ENCODE peak calls at places on chromosomes 2 and 18, in eight cellular contexts. One of them, this sample, is unnamed.

GRCh38 chr2:7742301-7742700 is 825.1 kb downstream of the RNF144A start:
- DNase-seq in fibroblast of mammary gland: no peak
- DNase-seq in A549: no peak
- DNase-seq in choroid plexus epithelial cell: no peak
- DNase-seq in AG10803: no peak
- DNase-seq in CD8-positive, alpha-beta T cell: no peak
- DNase-seq in ovary: no peak
- DNase-seq in Peyer's patch: no peak
- DNase-seq in this sample: no peak

GRCh38 chr2:184835081-184835728 is 236.9 kb downstream of the ZNF804A start:
- DNase-seq in fibroblast of mammary gland: no peak
- DNase-seq in A549: no peak
- DNase-seq in choroid plexus epithelial cell: peak; percentile 19
- DNase-seq in AG10803: no peak
- DNase-seq in CD8-positive, alpha-beta T cell: peak; percentile 11
- DNase-seq in ovary: no peak
- DNase-seq in Peyer's patch: peak; percentile 41
- DNase-seq in this sample: no peak

GRCh38 chr2:163319006-163319405 is 416.8 kb downstream of the FIGN start:
- DNase-seq in fibroblast of mammary gland: peak; percentile 82
- DNase-seq in A549: no peak
- DNase-seq in choroid plexus epithelial cell: peak; percentile 88
- DNase-seq in AG10803: peak; percentile 2
- DNase-seq in CD8-positive, alpha-beta T cell: no peak
- DNase-seq in ovary: no peak
- DNase-seq in Peyer's patch: no peak
- DNase-seq in this sample: no peak

GRCh38 chr2:120344214-120344990 is 1.5 kb upstream of the INHBB start:
- DNase-seq in fibroblast of mammary gland: no peak
- DNase-seq in A549: peak; percentile 75
- DNase-seq in choroid plexus epithelial cell: no peak
- DNase-seq in AG10803: peak; percentile 28
- DNase-seq in CD8-positive, alpha-beta T cell: no peak
- DNase-seq in ovary: no peak
- DNase-seq in Peyer's patch: no peak
- DNase-seq in this sample: no peak

GRCh38 chr18:26867471-26867870 is 2.0 kb upstream of the AQP4 start:
- DNase-seq in fibroblast of mammary gland: no peak
- DNase-seq in A549: no peak
- DNase-seq in choroid plexus epithelial cell: no peak
- DNase-seq in AG10803: no peak
- DNase-seq in CD8-positive, alpha-beta T cell: no peak
- DNase-seq in ovary: no peak
- DNase-seq in Peyer's patch: no peak
- DNase-seq in this sample: no peak

GRCh38 chr2:17136231-17136630 is 382.0 kb downstream of the RAD51AP2 start:
- DNase-seq in fibroblast of mammary gland: no peak
- DNase-seq in A549: no peak
- DNase-seq in choroid plexus epithelial cell: no peak
- DNase-seq in AG10803: no peak
- DNase-seq in CD8-positive, alpha-beta T cell: no peak
- DNase-seq in ovary: no peak
- DNase-seq in Peyer's patch: no peak
- DNase-seq in this sample: no peak

GRCh38 chr2:25401307-25402021 is 59.7 kb upstream of the DNMT3A start:
- DNase-seq in fibroblast of mammary gland: no peak
- DNase-seq in A549: no peak
- DNase-seq in choroid plexus epithelial cell: no peak
- DNase-seq in AG10803: no peak
- DNase-seq in CD8-positive, alpha-beta T cell: no peak
- DNase-seq in ovary: no peak
- DNase-seq in Peyer's patch: no peak
- DNase-seq in this sample: no peak

GRCh38 chr2:223104336-223104735 is 52.3 kb downstream of the KCNE4 start:
- DNase-seq in fibroblast of mammary gland: no peak
- DNase-seq in A549: no peak
- DNase-seq in choroid plexus epithelial cell: no peak
- DNase-seq in AG10803: no peak
- DNase-seq in CD8-positive, alpha-beta T cell: no peak
- DNase-seq in ovary: no peak
- DNase-seq in Peyer's patch: no peak
- DNase-seq in this sample: no peak

GRCh38 chr2:26336719-26337118 is 9.2 kb upstream of the SELENOI start:
- DNase-seq in fibroblast of mammary gland: no peak
- DNase-seq in A549: no peak
- DNase-seq in choroid plexus epithelial cell: no peak
- DNase-seq in AG10803: no peak
- DNase-seq in CD8-positive, alpha-beta T cell: no peak
- DNase-seq in ovary: no peak
- DNase-seq in Peyer's patch: no peak
- DNase-seq in this sample: no peak

GRCh38 chr2:217433522-217433921 is 569.3 kb downstream of the TNS1 start:
- DNase-seq in fibroblast of mammary gland: no peak
- DNase-seq in A549: no peak
- DNase-seq in choroid plexus epithelial cell: peak; percentile 50
- DNase-seq in AG10803: no peak
- DNase-seq in CD8-positive, alpha-beta T cell: no peak
- DNase-seq in ovary: peak; percentile 62
- DNase-seq in Peyer's patch: no peak
- DNase-seq in this sample: no peak

GRCh38 chr2:174959787-174960186 is 45.4 kb downstream of the CHN1 start:
- DNase-seq in fibroblast of mammary gland: peak; percentile 27
- DNase-seq in A549: no peak
- DNase-seq in choroid plexus epithelial cell: no peak
- DNase-seq in AG10803: peak; percentile 23
- DNase-seq in CD8-positive, alpha-beta T cell: no peak
- DNase-seq in ovary: peak; percentile 13
- DNase-seq in Peyer's patch: no peak
- DNase-seq in this sample: no peak

GRCh38 chr2:70367722-70368323 is 66.0 kb upstream of the FAM136A start:
- DNase-seq in fibroblast of mammary gland: peak; percentile 45
- DNase-seq in A549: peak; percentile 53
- DNase-seq in choroid plexus epithelial cell: peak; percentile 5
- DNase-seq in AG10803: peak; percentile 41
- DNase-seq in CD8-positive, alpha-beta T cell: no peak
- DNase-seq in ovary: no peak
- DNase-seq in Peyer's patch: peak; percentile 65
- DNase-seq in this sample: no peak

GRCh38 chr18:39854291-39854690 is 2100.7 kb upstream of the PIK3C3 start:
- DNase-seq in fibroblast of mammary gland: no peak
- DNase-seq in A549: no peak
- DNase-seq in choroid plexus epithelial cell: no peak
- DNase-seq in AG10803: no peak
- DNase-seq in CD8-positive, alpha-beta T cell: no peak
- DNase-seq in ovary: no peak
- DNase-seq in Peyer's patch: no peak
- DNase-seq in this sample: no peak

GRCh38 chr2:133641497-133641896 is 73.2 kb upstream of the NCKAP5 start:
- DNase-seq in fibroblast of mammary gland: no peak
- DNase-seq in A549: peak; percentile 32
- DNase-seq in choroid plexus epithelial cell: peak; percentile 46
- DNase-seq in AG10803: no peak
- DNase-seq in CD8-positive, alpha-beta T cell: no peak
- DNase-seq in ovary: no peak
- DNase-seq in Peyer's patch: no peak
- DNase-seq in this sample: no peak

GRCh38 chr2:237291138-237291792 is 122.7 kb downstream of the COL6A3 start:
- DNase-seq in fibroblast of mammary gland: peak; percentile 99
- DNase-seq in A549: peak; percentile 95
- DNase-seq in choroid plexus epithelial cell: peak; percentile 100
- DNase-seq in AG10803: peak; percentile 98
- DNase-seq in CD8-positive, alpha-beta T cell: no peak
- DNase-seq in ovary: peak; percentile 97
- DNase-seq in Peyer's patch: peak; percentile 77
- DNase-seq in this sample: peak; percentile 28

GRCh38 chr2:152716805-152717241 is 438 bp downstream of the PRPF40A start:
- DNase-seq in fibroblast of mammary gland: peak; percentile 18
- DNase-seq in A549: peak; percentile 63
- DNase-seq in choroid plexus epithelial cell: peak; percentile 30
- DNase-seq in AG10803: peak; percentile 6
- DNase-seq in CD8-positive, alpha-beta T cell: peak; percentile 53
- DNase-seq in ovary: no peak
- DNase-seq in Peyer's patch: no peak
- DNase-seq in this sample: no peak

GRCh38 chr2:105764059-105764458 is 19.3 kb downstream of the NCK2 start:
- DNase-seq in fibroblast of mammary gland: no peak
- DNase-seq in A549: no peak
- DNase-seq in choroid plexus epithelial cell: no peak
- DNase-seq in AG10803: no peak
- DNase-seq in CD8-positive, alpha-beta T cell: no peak
- DNase-seq in ovary: no peak
- DNase-seq in Peyer's patch: no peak
- DNase-seq in this sample: no peak

GRCh38 chr2:220575963-220576362 is 948.5 kb downstream of the SLC4A3 start:
- DNase-seq in fibroblast of mammary gland: peak; percentile 8
- DNase-seq in A549: no peak
- DNase-seq in choroid plexus epithelial cell: no peak
- DNase-seq in AG10803: no peak
- DNase-seq in CD8-positive, alpha-beta T cell: no peak
- DNase-seq in ovary: no peak
- DNase-seq in Peyer's patch: no peak
- DNase-seq in this sample: no peak

GRCh38 chr2:219175928-219176817 is 552 bp downstream of the CNPPD1 start:
- DNase-seq in fibroblast of mammary gland: peak; percentile 22
- DNase-seq in A549: peak; percentile 34
- DNase-seq in choroid plexus epithelial cell: peak; percentile 50
- DNase-seq in AG10803: peak; percentile 41
- DNase-seq in CD8-positive, alpha-beta T cell: peak; percentile 37
- DNase-seq in ovary: no peak
- DNase-seq in Peyer's patch: peak; percentile 73
- DNase-seq in this sample: no peak

GRCh38 chr2:26173596-26174482 is 951 bp downstream of the GAREM2 start:
- DNase-seq in fibroblast of mammary gland: no peak
- DNase-seq in A549: no peak
- DNase-seq in choroid plexus epithelial cell: no peak
- DNase-seq in AG10803: no peak
- DNase-seq in CD8-positive, alpha-beta T cell: no peak
- DNase-seq in ovary: no peak
- DNase-seq in Peyer's patch: no peak
- DNase-seq in this sample: no peak

GRCh38 chr2:70964596-70965386 is 13.6 kb upstream of the ANKRD53 start:
- DNase-seq in fibroblast of mammary gland: peak; percentile 61
- DNase-seq in A549: peak; percentile 77
- DNase-seq in choroid plexus epithelial cell: peak; percentile 70
- DNase-seq in AG10803: peak; percentile 56
- DNase-seq in CD8-positive, alpha-beta T cell: peak; percentile 81
- DNase-seq in ovary: peak; percentile 63
- DNase-seq in Peyer's patch: peak; percentile 83
- DNase-seq in this sample: no peak

GRCh38 chr2:44939074-44940052 is 2.1 kb upstream of the SIX3 start:
- DNase-seq in fibroblast of mammary gland: no peak
- DNase-seq in A549: no peak
- DNase-seq in choroid plexus epithelial cell: no peak
- DNase-seq in AG10803: no peak
- DNase-seq in CD8-positive, alpha-beta T cell: no peak
- DNase-seq in ovary: no peak
- DNase-seq in Peyer's patch: peak; percentile 34
- DNase-seq in this sample: no peak
- H3K4me3 ChIP-seq in fibroblast of mammary gland: no peak overlapping the region
- H3K4me3 ChIP-seq in A549: peak overlapping the region; percentile 82
- H3K4me3 ChIP-seq in choroid plexus epithelial cell: no peak overlapping the region
- H3K4me3 ChIP-seq in AG10803: no peak overlapping the region
- H3K4me3 ChIP-seq in CD8-positive, alpha-beta T cell: no peak overlapping the region
- H3K4me3 ChIP-seq in ovary: no peak overlapping the region
- H3K4me3 ChIP-seq in Peyer's patch: peak overlapping the region; percentile 31
- H3K4me3 ChIP-seq in this sample: peak overlapping the region; percentile 16

GRCh38 chr2:3536682-3537632 is 17.6 kb upstream of the ADI1 start:
- DNase-seq in fibroblast of mammary gland: peak; percentile 60
- DNase-seq in A549: peak; percentile 72
- DNase-seq in choroid plexus epithelial cell: peak; percentile 74
- DNase-seq in AG10803: peak; percentile 47
- DNase-seq in CD8-positive, alpha-beta T cell: no peak
- DNase-seq in ovary: peak; percentile 67
- DNase-seq in Peyer's patch: no peak
- DNase-seq in this sample: no peak
- H3K4me3 ChIP-seq in fibroblast of mammary gland: peak overlapping the region; percentile 46
- H3K4me3 ChIP-seq in A549: peak overlapping the region; percentile 45
- H3K4me3 ChIP-seq in choroid plexus epithelial cell: peak overlapping the region; percentile 48
- H3K4me3 ChIP-seq in AG10803: peak overlapping the region; percentile 62
- H3K4me3 ChIP-seq in CD8-positive, alpha-beta T cell: peak overlapping the region; percentile 40
- H3K4me3 ChIP-seq in ovary: peak overlapping the region; percentile 37
- H3K4me3 ChIP-seq in Peyer's patch: peak overlapping the region; percentile 36
- H3K4me3 ChIP-seq in this sample: peak overlapping the region; percentile 4

DNA sequence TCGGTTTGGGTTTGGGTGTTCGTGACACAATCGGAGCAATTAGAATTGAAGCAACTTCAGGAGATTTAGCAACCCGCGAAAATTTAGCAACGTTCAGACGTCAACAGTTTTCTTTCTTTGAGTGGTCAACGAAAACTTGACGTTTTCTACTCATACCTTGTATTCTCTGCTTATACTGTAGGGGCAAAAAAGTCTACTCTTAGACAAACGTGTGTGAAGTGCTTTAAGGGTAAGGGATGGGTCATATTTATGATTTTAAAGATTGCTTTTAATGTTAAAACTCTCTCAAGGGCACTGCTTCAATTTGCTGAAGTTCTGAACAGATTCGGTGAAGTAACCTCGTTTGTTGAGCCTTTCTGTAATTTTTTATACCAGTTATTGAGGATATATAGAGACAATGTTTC is 9.5 kb downstream of the OTX1 start:
- DNase-seq in fibroblast of mammary gland: peak; percentile 10
- DNase-seq in A549: no peak
- DNase-seq in choroid plexus epithelial cell: no peak
- DNase-seq in AG10803: no peak
- DNase-seq in CD8-positive, alpha-beta T cell: no peak
- DNase-seq in ovary: no peak
- DNase-seq in Peyer's patch: no peak
- DNase-seq in this sample: no peak
- H3K4me3 ChIP-seq in fibroblast of mammary gland: no peak overlapping the region
- H3K4me3 ChIP-seq in A549: peak overlapping the region; percentile 37
- H3K4me3 ChIP-seq in choroid plexus epithelial cell: no peak overlapping the region
- H3K4me3 ChIP-seq in AG10803: no peak overlapping the region
- H3K4me3 ChIP-seq in CD8-positive, alpha-beta T cell: no peak overlapping the region
- H3K4me3 ChIP-seq in ovary: no peak overlapping the region
- H3K4me3 ChIP-seq in Peyer's patch: no peak overlapping the region
- H3K4me3 ChIP-seq in this sample: peak overlapping the region; percentile 49

DNA sequence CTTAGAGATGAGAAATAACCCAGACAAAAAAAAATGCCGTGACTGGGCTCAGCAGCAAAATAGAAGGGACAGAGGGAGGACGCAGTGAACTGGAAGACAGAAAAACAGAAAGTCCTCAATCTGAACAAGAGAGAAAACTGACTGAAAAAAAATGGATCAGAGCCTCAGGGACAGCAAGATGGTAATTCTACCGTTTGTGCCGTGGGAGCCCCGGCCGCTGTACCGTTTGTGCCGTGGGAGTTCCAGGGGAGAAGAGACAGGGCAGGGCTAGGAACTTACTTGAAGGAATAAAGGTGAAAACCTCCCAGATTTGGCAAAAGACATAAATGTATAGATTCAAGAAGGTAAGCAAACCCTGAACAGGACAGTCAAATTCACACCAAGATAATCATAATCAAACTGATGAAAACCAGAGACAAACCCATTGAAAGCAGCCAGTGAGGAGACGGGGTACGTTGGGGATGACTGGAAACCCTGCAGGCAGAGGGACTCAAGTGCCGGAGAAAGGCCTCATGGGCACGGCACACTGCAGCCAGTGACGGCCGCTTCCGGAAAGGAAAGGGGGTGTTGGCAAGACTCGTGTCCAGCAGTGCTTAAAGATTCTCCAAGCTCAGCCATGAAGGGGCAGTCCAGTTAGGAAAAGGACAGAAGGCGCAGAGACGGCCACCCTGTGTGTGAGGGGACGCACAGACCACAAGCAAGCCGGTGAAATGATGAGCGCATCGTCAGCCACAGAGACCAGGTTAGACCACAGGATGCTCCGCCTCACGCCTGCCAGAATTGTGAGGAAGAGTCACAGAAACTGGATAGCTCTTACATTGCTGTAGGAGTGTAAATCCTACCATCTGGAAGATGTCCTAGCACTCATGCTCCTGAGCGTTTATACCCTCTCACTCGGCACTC is 40.0 kb upstream of the NFATC1 start:
- DNase-seq in fibroblast of mammary gland: no peak
- DNase-seq in A549: no peak
- DNase-seq in choroid plexus epithelial cell: no peak
- DNase-seq in AG10803: no peak
- DNase-seq in CD8-positive, alpha-beta T cell: no peak
- DNase-seq in ovary: no peak
- DNase-seq in Peyer's patch: no peak
- DNase-seq in this sample: no peak
- H3K4me3 ChIP-seq in fibroblast of mammary gland: no peak overlapping the region
- H3K4me3 ChIP-seq in A549: no peak overlapping the region
- H3K4me3 ChIP-seq in choroid plexus epithelial cell: no peak overlapping the region
- H3K4me3 ChIP-seq in AG10803: no peak overlapping the region
- H3K4me3 ChIP-seq in CD8-positive, alpha-beta T cell: no peak overlapping the region
- H3K4me3 ChIP-seq in ovary: no peak overlapping the region
- H3K4me3 ChIP-seq in Peyer's patch: no peak overlapping the region
- H3K4me3 ChIP-seq in this sample: no peak overlapping the region

This sample was measured in esophagus squamous epithelium.